ENCODE peak calls at places on chromosomes 13 and 19, in six cellular contexts. Q is stomach, K is tibial nerve, F is suprapubic skin, H is A549, Z is K562. B is an unnamed sample.

GRCh38 chr19:1041272-1041834 is 1.4 kb downstream of the ABCA7 start:
- DNase-seq in Q (no peak), K (no peak), F (no peak), H (no peak), Z (no peak), B (no peak)

GRCh38 chr13:113291997-113292862 is 4.8 kb upstream of the LAMP1 start:
- DNase-seq in Q (no peak), K (no peak), F (no peak), H (no peak), Z (peak), B (no peak)

GRCh38 chr13:112910616-112911280 is 58.3 kb upstream of the MCF2L start:
- DNase-seq in Q (no peak), K (no peak), F (peak), H (no peak), Z (no peak), B (no peak)

GRCh38 chr13:107466326-107466725 is 749.0 kb downstream of the LIG4 start:
- DNase-seq in Q (no peak), K (no peak), F (no peak), H (no peak), Z (no peak), B (no peak)

GRCh38 chr19:11361037-11361770 is 6.0 kb downstream of the PLPPR2 start:
- DNase-seq in Q (peak), K (no peak), F (no peak), H (no peak), Z (peak), B (no peak)

GRCh38 chr19:45478454-45479238 is 10.8 kb downstream of the FOSB start:
- DNase-seq in Q (peak), K (peak), F (peak), H (peak), Z (peak), B (peak)

GRCh38 chr13:64551755-64552154 is 2678.4 kb downstream of the PCDH9 start:
- DNase-seq in Q (no peak), K (no peak), F (no peak), H (no peak), Z (no peak), B (no peak)

GRCh38 chr19:48006762-48007161 is 12.3 kb downstream of the ELSPBP1 start:
- DNase-seq in Q (no peak), K (no peak), F (no peak), H (peak), Z (peak), B (no peak)

GRCh38 chr13:76885203-76886004 is 801 bp downstream of the KCTD12 start:
- DNase-seq in Q (peak), K (peak), F (peak), H (peak), Z (peak), B (no peak)

GRCh38 chr19:648305-648704 is 8.6 kb downstream of the FGF22 start:
- DNase-seq in Q (no peak), K (no peak), F (no peak), H (no peak), Z (peak), B (no peak)

GRCh38 chr13:76038920-76039716 is 403.0 kb downstream of the LMO7 start:
- DNase-seq in Q (no peak), K (no peak), F (no peak), H (no peak), Z (no peak), B (no peak)

GRCh38 chr13:42981853-42982252 is 10.2 kb downstream of the EPSTI1 start:
- DNase-seq in Q (no peak), K (no peak), F (no peak), H (no peak), Z (no peak), B (no peak)

GRCh38 chr19:53102186-53102585 is 1.0 kb downstream of the ZNF160 start:
- DNase-seq in Q (no peak), K (no peak), F (no peak), H (no peak), Z (peak), B (no peak)

GRCh38 chr19:4910594-4911273 is 1.4 kb downstream of the UHRF1 start:
- DNase-seq in Q (no peak), K (peak), F (no peak), H (no peak), Z (no peak), B (no peak)

GRCh38 chr13:51637852-51638496 is 53.7 kb downstream of the WDFY2 start:
- DNase-seq in Q (no peak), K (no peak), F (no peak), H (no peak), Z (no peak), B (no peak)

GRCh38 chr19:16200038-16200775 is 2.5 kb downstream of the AP1M1 start:
- DNase-seq in Q (no peak), K (peak), F (no peak), H (no peak), Z (no peak), B (no peak)

GRCh38 chr19:3458595-3459284 is 21.6 kb downstream of the SMIM24 start:
- DNase-seq in Q (no peak), K (peak), F (no peak), H (no peak), Z (peak), B (no peak)

GRCh38 chr13:44842158-44842557 is 147.1 kb downstream of the NUFIP1 start:
- DNase-seq in Q (no peak), K (no peak), F (no peak), H (no peak), Z (no peak), B (no peak)

DNA sequence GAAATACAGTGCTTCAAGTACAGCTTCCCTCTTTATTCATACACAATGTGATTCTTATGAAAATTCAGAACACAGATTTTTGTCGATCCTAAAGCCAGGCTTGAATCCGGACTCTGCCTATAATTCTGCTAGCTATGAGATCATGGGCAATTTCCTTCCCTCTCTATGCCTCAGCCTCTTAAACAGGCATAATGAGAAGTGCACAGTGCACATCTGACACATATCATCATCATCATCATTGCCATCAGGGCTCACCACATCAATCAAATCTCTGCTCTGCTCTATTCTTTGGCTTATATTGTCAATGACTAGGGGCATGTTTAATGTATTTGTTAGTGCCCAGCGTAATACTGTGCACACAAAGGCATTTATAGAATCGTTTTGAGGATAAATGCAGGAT is 269.1 kb downstream of the ABCC4 start:
- DNase-seq in Q (no peak), K (no peak), F (no peak), H (no peak), Z (no peak), B (no peak)
- TF ChIP-seq EP300 in Q (no peak), K (no peak), F (no peak), H (no peak), Z (no peak), B (no peak)

GRCh38 chr13:101917475-101917810 is 465.0 kb downstream of the ITGBL1 start:
- DNase-seq in Q (no peak), K (no peak), F (no peak), H (no peak), Z (no peak), B (no peak)

GRCh38 chr13:101917833-101918755 is 465.6 kb downstream of the ITGBL1 start:
- DNase-seq in Q (no peak), K (no peak), F (no peak), H (no peak), Z (no peak), B (no peak)

GRCh38 chr13:101916108-101916757 is 463.8 kb downstream of the ITGBL1 start:
- DNase-seq in Q (no peak), K (no peak), F (no peak), H (peak), Z (no peak), B (no peak)

GRCh38 chr13:101916758-101917474 is 464.4 kb downstream of the ITGBL1 start:
- DNase-seq in Q (no peak), K (no peak), F (no peak), H (no peak), Z (no peak), B (no peak)

DNA sequence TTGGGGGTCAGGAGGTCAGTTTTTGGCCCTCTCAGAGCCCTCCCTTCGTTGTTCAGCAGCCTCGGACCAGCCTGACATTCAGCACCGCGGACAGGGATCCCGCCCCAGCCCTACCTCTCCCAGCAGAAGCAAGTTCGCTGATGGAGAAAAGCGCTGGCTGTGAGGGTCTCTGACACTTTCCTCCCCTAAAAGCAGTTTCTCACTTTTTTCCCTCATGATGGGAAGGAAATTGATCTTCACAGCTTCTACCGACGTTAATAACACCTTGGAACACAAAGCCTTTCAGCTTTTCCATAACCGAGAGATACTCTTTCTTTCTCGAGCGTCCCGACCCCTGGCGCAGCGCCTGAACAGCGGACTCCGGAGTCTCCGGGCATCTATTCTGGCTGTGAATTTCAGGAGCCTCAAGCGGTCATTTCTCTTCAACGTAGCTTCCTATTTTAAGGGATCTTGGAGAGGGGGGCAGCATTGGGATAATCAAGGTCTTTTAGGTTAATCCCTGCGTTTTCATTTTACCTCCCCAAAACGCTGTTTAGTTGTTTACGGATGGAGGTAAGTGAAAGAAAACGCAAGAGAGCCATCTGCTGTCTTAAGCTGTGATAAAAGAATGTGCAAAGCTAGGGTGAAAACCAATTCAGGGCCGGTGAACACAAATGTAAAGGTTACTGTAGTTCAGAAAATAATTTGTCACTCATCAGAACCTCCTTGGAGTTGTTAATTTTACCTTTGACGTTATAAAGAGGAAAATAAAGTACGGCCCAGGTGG is 467.2 kb downstream of the ITGBL1 start:
- DNase-seq in Q (no peak), K (no peak), F (no peak), H (no peak), Z (no peak), B (no peak)
- TF ChIP-seq EP300 in Q (no peak), K (no peak), F (no peak), H (no peak), Z (no peak), B (no peak)

DNA sequence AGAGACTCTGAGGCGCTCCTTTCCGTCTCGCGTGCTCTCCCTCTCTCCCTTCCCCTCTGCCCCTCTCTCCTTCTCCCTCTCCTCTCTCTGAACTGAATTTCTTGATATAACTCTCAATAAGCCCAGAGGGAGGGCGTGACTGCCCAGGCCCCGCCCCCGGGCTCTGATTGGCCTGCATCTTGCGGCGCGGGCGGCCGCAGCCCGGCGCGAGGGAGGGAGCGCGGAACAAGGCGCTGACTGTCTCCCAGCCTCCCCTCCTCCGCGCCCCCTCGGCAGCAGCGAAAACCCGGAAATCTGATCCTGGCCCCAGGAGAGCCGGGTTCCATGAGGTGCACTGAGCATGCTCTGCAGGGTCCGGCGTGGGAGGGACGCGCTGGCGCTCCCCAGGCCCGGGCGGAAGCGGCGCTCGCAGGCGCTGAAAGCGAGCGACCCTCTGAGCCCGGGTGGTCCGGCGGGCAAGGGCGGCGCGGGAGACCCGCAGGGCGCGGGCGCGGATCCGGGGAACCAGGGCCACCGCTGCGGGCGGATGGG is at the start of gene PCDH9:
- DNase-seq in Q (peak), K (peak), F (peak), H (peak), Z (peak), B (peak)
- TF ChIP-seq EP300 in Q (no peak), K (peak), F (no peak), H (no peak), Z (no peak), B (no peak)

GRCh38 chr19:49696865-49697264 is 5.9 kb downstream of the CPT1C start:
- DNase-seq in Q (no peak), K (no peak), F (no peak), H (no peak), Z (no peak), B (no peak)
- TF ChIP-seq EP300 in Q (no peak), K (no peak), F (no peak), H (no peak), Z (no peak), B (no peak)

GRCh38 chr13:80074811-80075210 is 266.1 kb downstream of the SPRY2 start:
- DNase-seq in Q (no peak), K (no peak), F (no peak), H (no peak), Z (no peak), B (no peak)
- TF ChIP-seq EP300 in Q (no peak), K (no peak), F (no peak), H (no peak), Z (no peak), B (no peak)

GRCh38 chr13:81488021-81488420 is 1147.1 kb upstream of the SPRY2 start:
- DNase-seq in Q (no peak), K (no peak), F (no peak), H (no peak), Z (no peak), B (no peak)

GRCh38 chr13:81487151-81487550 is 1146.2 kb upstream of the SPRY2 start:
- DNase-seq in Q (no peak), K (no peak), F (no peak), H (no peak), Z (no peak), B (no peak)

GRCh38 chr13:81498969-81499368 is 1158.0 kb upstream of the SPRY2 start:
- DNase-seq in Q (no peak), K (no peak), F (no peak), H (no peak), Z (no peak), B (no peak)

DNA sequence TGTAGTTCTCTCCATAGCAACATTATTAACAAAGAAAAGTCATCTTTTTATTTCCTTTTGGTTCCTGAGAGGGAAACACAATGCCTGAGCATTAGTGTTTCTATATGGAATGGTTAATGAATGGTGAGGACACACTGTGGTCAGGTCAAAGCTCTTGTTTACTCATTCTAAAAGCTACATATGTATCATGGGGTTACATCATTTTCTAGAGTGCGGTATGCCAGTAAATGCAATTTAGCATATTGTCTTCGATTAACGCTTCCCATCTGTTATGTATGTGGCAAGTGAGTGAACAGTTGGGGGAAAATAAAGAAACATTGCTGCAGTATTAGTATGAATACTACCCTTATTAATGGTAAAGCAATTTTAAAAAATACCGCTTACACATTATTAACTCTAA is 1152.2 kb upstream of the SPRY2 start:
- DNase-seq in Q (no peak), K (no peak), F (no peak), H (no peak), Z (no peak), B (no peak)
- TF ChIP-seq EP300 in Q (no peak), K (no peak), F (no peak), H (no peak), Z (no peak), B (no peak)

GRCh38 chr19:19662344-19662743 is 1.1 kb downstream of the ATP13A1 start:
- DNase-seq in Q (no peak), K (no peak), F (no peak), H (no peak), Z (no peak), B (no peak)
- TF ChIP-seq EP300 in Q (no peak), K (no peak), F (no peak), H (no peak), Z (no peak), B (no peak)

GRCh38 chr13:69619651-69620050 is 488.0 kb upstream of the ATXN8OS start:
- DNase-seq in Q (no peak), K (no peak), F (no peak), H (no peak), Z (no peak), B (no peak)

GRCh38 chr13:69618838-69619237 is 488.8 kb upstream of the ATXN8OS start:
- DNase-seq in Q (no peak), K (no peak), F (no peak), H (no peak), Z (no peak), B (no peak)

GRCh38 chr13:69616398-69616797 is 491.2 kb upstream of the ATXN8OS start:
- DNase-seq in Q (no peak), K (no peak), F (no peak), H (no peak), Z (no peak), B (no peak)

GRCh38 chr13:69617587-69617986 is 490.0 kb upstream of the ATXN8OS start:
- DNase-seq in Q (no peak), K (no peak), F (no peak), H (no peak), Z (no peak), B (no peak)

GRCh38 chr13:69618393-69618792 is 489.2 kb upstream of the ATXN8OS start:
- DNase-seq in Q (no peak), K (no peak), F (no peak), H (no peak), Z (no peak), B (no peak)
- TF ChIP-seq EP300 in Q (no peak), K (no peak), F (no peak), H (no peak), Z (no peak), B (no peak)

B was measured in esophagus muscularis mucosa.